ENCODE peak calls at places on chromosomes 7 and 10, in five cellular contexts. G is pancreas; C is CD8-positive, alpha-beta T cell; W is endothelial cell of umbilical vein; T is brain microvascular endothelial cell. B is an unnamed sample.

GRCh38 chr10:99403674-99404073 is 26.8 kb downstream of the GOT1 start:
- DNase-seq in G (no peak), C (no peak), T (no peak), W (peak), B (no peak)

GRCh38 chr10:110916554-110917346 is 2.2 kb downstream of the BBIP1 start:
- DNase-seq in W (peak), T (peak), G (no peak), C (no peak), B (no peak)

GRCh38 chr7:47710201-47710935 is 128.5 kb upstream of the TNS3 start:
- DNase-seq in C (no peak), G (no peak), W (no peak), T (no peak), B (no peak)

GRCh38 chr10:48332166-48332870 is 25.8 kb downstream of the MAPK8 start:
- DNase-seq in C (no peak), W (no peak), G (no peak), T (no peak), B (no peak)

GRCh38 chr7:94030634-94031033 is 26.5 kb upstream of the BET1 start:
- DNase-seq in G (no peak), C (no peak), T (no peak), W (no peak), B (no peak)

GRCh38 chr7:98831641-98832221 is 38.1 kb downstream of the TMEM130 start:
- DNase-seq in G (no peak), W (peak), C (peak), T (peak), B (no peak)

GRCh38 chr7:34281260-34281659 is 375.9 kb downstream of the BMPER start:
- DNase-seq in C (no peak), G (no peak), W (no peak), T (no peak), B (no peak)

GRCh38 chr10:35711615-35712411 is 69.7 kb upstream of the FZD8 start:
- DNase-seq in W (no peak), T (no peak), G (no peak), C (no peak), B (no peak)

GRCh38 chr10:85458274-85458673 is 908.3 kb downstream of the GRID1 start:
- DNase-seq in G (no peak), T (no peak), W (no peak), C (no peak), B (no peak)

GRCh38 chr10:124639646-124640045 is 104.5 kb downstream of the FAM53B start:
- DNase-seq in W (no peak), T (no peak), C (no peak), G (no peak), B (no peak)
- H3K27ac ChIP-seq in W (no peak), T (no peak), C (no peak), G (no peak), B (no peak)

GRCh38 chr7:100429637-100430449 is at the start of gene MEPCE:
- DNase-seq in C (peak), T (peak), W (peak), G (peak), B (peak)

GRCh38 chr7:100428967-100429636 is 529 bp upstream of the MEPCE start:
- DNase-seq in T (peak), G (peak), C (peak), W (peak), B (peak)

GRCh38 chr7:100428199-100428966 is at the start of gene ZCWPW1:
- DNase-seq in G (peak), C (peak), W (peak), T (peak), B (peak)

GRCh38 chr7:100426516-100426915 is 2.0 kb downstream of the ZCWPW1 start:
- DNase-seq in G (no peak), W (no peak), T (no peak), C (no peak), B (no peak)

DNA sequence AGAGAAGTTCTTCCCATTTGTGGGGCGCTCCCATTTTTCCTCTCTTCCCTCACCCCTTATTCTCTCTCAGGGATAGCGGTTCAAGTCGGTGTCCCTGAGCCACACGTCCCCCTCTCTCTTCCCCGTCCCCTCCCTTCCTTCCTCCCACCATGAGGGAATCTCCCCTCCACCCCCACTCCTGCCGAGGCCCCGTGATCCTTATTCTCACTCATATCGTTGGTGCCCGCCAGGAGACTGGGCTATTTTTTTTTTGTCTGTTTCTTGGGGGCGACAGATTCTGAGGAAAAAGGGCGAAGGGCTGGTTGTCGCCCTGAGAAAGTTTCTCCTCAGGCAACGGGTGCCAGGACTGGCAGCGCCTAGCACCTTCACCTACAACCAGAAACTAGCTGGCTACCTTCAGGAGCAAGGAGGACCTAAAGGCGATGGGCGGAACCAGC is 723 bp downstream of the ZCWPW1 start:
- DNase-seq in T (no peak), C (no peak), W (no peak), G (no peak), B (no peak)
- H3K4me3 ChIP-seq in T (peak), C (no peak), W (no peak), G (peak), B (no peak)

DNA sequence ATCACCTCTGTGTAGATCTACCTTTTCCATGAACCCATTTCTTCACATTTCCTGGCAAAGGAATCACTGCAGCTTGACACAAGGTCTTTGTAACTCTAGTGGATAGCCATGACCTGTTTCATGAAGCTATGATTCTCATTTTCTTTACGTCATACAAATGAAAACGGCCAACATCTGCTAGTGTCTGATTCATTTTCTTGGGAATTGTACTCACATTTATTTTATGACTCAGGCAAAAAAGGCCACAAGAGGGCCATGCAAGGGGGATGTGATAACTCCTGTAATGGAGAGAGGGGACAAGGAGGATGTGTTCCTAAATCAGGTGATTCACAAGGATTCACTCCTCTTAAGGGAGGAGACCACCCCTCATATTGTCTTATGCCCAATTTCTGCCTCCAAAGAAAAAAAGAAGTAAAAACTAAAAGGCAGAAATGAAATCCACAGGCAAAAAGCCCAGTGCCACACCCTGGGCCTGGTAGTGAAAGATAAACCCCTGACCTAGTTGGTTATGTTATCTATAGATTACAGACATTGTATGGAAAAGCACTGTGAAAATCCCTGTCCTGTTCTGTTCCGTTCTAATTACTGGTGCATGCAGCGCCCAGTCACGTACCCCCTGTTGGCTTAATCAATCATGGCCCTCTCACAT is 249.9 kb downstream of the IPMK start:
- DNase-seq in G (no peak), W (peak), T (peak), C (no peak), B (no peak)
- TF ChIP-seq CTCF in G (no peak), W (no peak), T (peak), C (no peak), B (no peak)

GRCh38 chr7:152465118-152465387 is 29.2 kb upstream of the KMT2C start:
- DNase-seq in C (no peak), W (no peak), T (no peak), G (no peak), B (no peak)
- H3K27ac ChIP-seq in C (no peak), W (peak), T (no peak), G (peak), B (no peak)

GRCh38 chr10:132786279-132786528 is 257 bp upstream of the NKX6-2 start:
- DNase-seq in W (no peak), G (no peak), C (no peak), T (no peak), B (no peak)
- H3K4me3 ChIP-seq in W (no peak), G (no peak), C (no peak), T (no peak), B (no peak)

GRCh38 chr10:50361946-50362345 is 110.6 kb upstream of the ASAH2 start:
- DNase-seq in C (no peak), G (no peak), T (no peak), W (no peak), B (no peak)
- TF ChIP-seq CTCF in C (no peak), G (no peak), T (no peak), W (no peak), B (no peak)

GRCh38 chr10:78755075-78755695 is 313.6 kb upstream of the ZMIZ1 start:
- DNase-seq in C (no peak), W (no peak), G (no peak), T (no peak), B (no peak)
- H3K27ac ChIP-seq in C (no peak), W (no peak), G (no peak), T (no peak), B (no peak)

B was measured in lung.